ENCODE peak calls at places on chromosomes 12 and 14, in eight cellular contexts. L is AG09319; P is HT1080; M is T-helper 2 cell; O is stimulated activated CD4-positive, alpha-beta T cell treated with anti-CD3 and anti-CD28 coated beads, Interleukin-4, amount 100 ng/mL, for 4 hours; B is SHP77; A is EL; S is neural crest cell. E is an unnamed sample.

GRCh38 chr12:25653487-25654175 is 100.5 kb upstream of the LMNTD1 start:
- DNase-seq in L (no peak), P (peak), M (peak), O (no peak), B (peak), A (no peak), S (no peak), E (no peak)

GRCh38 chr12:7155471-7156034 is 25.4 kb downstream of the CLSTN3 start:
- DNase-seq in L (no peak), P (no peak), M (no peak), O (no peak), B (no peak), A (no peak), S (no peak), E (no peak)

GRCh38 chr12:108310489-108310888 is 28.6 kb downstream of the CMKLR1 start:
- DNase-seq in L (no peak), P (no peak), M (no peak), O (no peak), B (no peak), A (no peak), S (no peak), E (no peak)

GRCh38 chr12:47356129-47356622 is 276.4 kb upstream of the AMIGO2 start:
- DNase-seq in L (no peak), P (no peak), M (peak), O (peak), B (no peak), A (no peak), S (no peak), E (no peak)

GRCh38 chr12:120121766-120122293 is 5.3 kb upstream of the RAB35 start:
- DNase-seq in L (no peak), P (no peak), M (peak), O (no peak), B (no peak), A (no peak), S (no peak), E (no peak)

GRCh38 chr14:54366726-54367707 is 29.8 kb upstream of the CDKN3 start:
- DNase-seq in L (no peak), P (peak), M (peak), O (peak), B (peak), A (peak), S (no peak), E (peak)

GRCh38 chr12:120194534-120195395 is at the start of gene GCN1:
- DNase-seq in L (peak), P (peak), M (peak), O (peak), B (peak), A (peak), S (peak), E (peak)

GRCh38 chr14:22955702-22956575 is 951 bp downstream of the HAUS4 start:
- DNase-seq in L (no peak), P (no peak), M (no peak), O (no peak), B (no peak), A (peak), S (no peak), E (no peak)

GRCh38 chr14:100668352-100668751 is 58.3 kb upstream of the DLK1 start:
- DNase-seq in L (no peak), P (no peak), M (no peak), O (no peak), B (no peak), A (no peak), S (no peak), E (no peak)

GRCh38 chr12:14399871-14400270 is 34.4 kb downstream of the ATF7IP start:
- DNase-seq in L (no peak), P (peak), M (peak), O (no peak), B (no peak), A (peak), S (no peak), E (no peak)

GRCh38 chr14:74257078-74257987 is 18.1 kb downstream of the VSX2 start:
- DNase-seq in L (no peak), P (no peak), M (peak), O (peak), B (peak), A (peak), S (peak), E (no peak)

GRCh38 chr12:108240027-108240785 is 98.9 kb downstream of the CMKLR1 start:
- DNase-seq in L (no peak), P (no peak), M (no peak), O (no peak), B (no peak), A (no peak), S (no peak), E (no peak)

GRCh38 chr12:67705394-67706370 is 57.1 kb downstream of the DYRK2 start:
- DNase-seq in L (peak), P (peak), M (no peak), O (no peak), B (no peak), A (peak), S (no peak), E (peak)

GRCh38 chr14:93994919-93995682 is 2.0 kb upstream of the CCDC197 start:
- DNase-seq in L (no peak), P (peak), M (peak), O (peak), B (peak), A (peak), S (no peak), E (no peak)

GRCh38 chr12:98126637-98127335 is 388.6 kb upstream of the TMPO start:
- DNase-seq in L (no peak), P (no peak), M (no peak), O (no peak), B (peak), A (no peak), S (no peak), E (no peak)

GRCh38 chr12:10354502-10354901 is 35.3 kb downstream of the KLRK1 start:
- DNase-seq in L (no peak), P (peak), M (no peak), O (no peak), B (peak), A (peak), S (no peak), E (no peak)

GRCh38 chr12:126742326-126742725 is 1524.6 kb upstream of the TMEM132C start:
- DNase-seq in L (no peak), P (no peak), M (no peak), O (no peak), B (no peak), A (no peak), S (no peak), E (no peak)

GRCh38 chr14:89340200-89340667 is 76.8 kb downstream of the FOXN3 start:
- DNase-seq in L (peak), P (no peak), M (no peak), O (no peak), B (no peak), A (no peak), S (no peak), E (no peak)

GRCh38 chr14:37819155-37820015 is 224.0 kb downstream of the TTC6 start:
- DNase-seq in L (peak), P (peak), M (no peak), O (no peak), B (no peak), A (peak), S (no peak), E (peak)

GRCh38 chr12:53221203-53222076 is 10.6 kb downstream of the RARG start:
- DNase-seq in L (no peak), P (peak), M (peak), O (peak), B (peak), A (peak), S (peak), E (no peak)

GRCh38 chr12:53299454-53300180 is at the start of gene MYG1:
- DNase-seq in L (peak), P (peak), M (peak), O (peak), B (peak), A (peak), S (peak), E (peak)

GRCh38 chr14:61505815-61506809 is 184.7 kb downstream of the PRKCH start:
- DNase-seq in L (no peak), P (no peak), M (no peak), O (peak), B (no peak), A (peak), S (no peak), E (no peak)

GRCh38 chr12:66014818-66015217 is 115.7 kb downstream of the LLPH start:
- DNase-seq in L (peak), P (no peak), M (no peak), O (no peak), B (no peak), A (peak), S (no peak), E (no peak)

GRCh38 chr12:3214508-3215365 is 137.6 kb downstream of the TSPAN9 start:
- DNase-seq in L (no peak), P (no peak), M (no peak), O (no peak), B (no peak), A (no peak), S (no peak), E (no peak)

GRCh38 chr12:12529783-12530421 is 32.8 kb downstream of the DUSP16 start:
- DNase-seq in L (no peak), P (no peak), M (no peak), O (no peak), B (no peak), A (no peak), S (no peak), E (no peak)

GRCh38 chr14:59463773-59464650 is 1.2 kb downstream of the GPR135 start:
- DNase-seq in L (no peak), P (no peak), M (peak), O (peak), B (peak), A (no peak), S (no peak), E (no peak)

GRCh38 chr14:32508281-32508680 is 179.2 kb downstream of the AKAP6 start:
- DNase-seq in L (no peak), P (no peak), M (no peak), O (no peak), B (no peak), A (peak), S (no peak), E (no peak)

GRCh38 chr14:63178912-63179311 is 25.3 kb upstream of the RHOJ start:
- DNase-seq in L (no peak), P (peak), M (no peak), O (no peak), B (no peak), A (peak), S (no peak), E (no peak)

GRCh38 chr12:59004466-59004865 is 84.2 kb upstream of the LRIG3 start:
- DNase-seq in L (no peak), P (no peak), M (no peak), O (no peak), B (no peak), A (no peak), S (no peak), E (no peak)

GRCh38 chr12:50505386-50505827 is 622 bp downstream of the DIP2B start:
- DNase-seq in L (no peak), P (peak), M (no peak), O (peak), B (peak), A (peak), S (no peak), E (no peak)

GRCh38 chr12:46389130-46389616 is 16.6 kb upstream of the SLC38A2 start:
- DNase-seq in L (peak), P (no peak), M (no peak), O (no peak), B (no peak), A (peak), S (no peak), E (peak)

GRCh38 chr14:32726516-32726915 is 212.2 kb upstream of the NPAS3 start:
- DNase-seq in L (no peak), P (no peak), M (no peak), O (no peak), B (no peak), A (no peak), S (no peak), E (no peak)

GRCh38 chr14:64092338-64092737 is 201.8 kb downstream of the ESR2 start:
- DNase-seq in L (no peak), P (no peak), M (no peak), O (no peak), B (no peak), A (no peak), S (no peak), E (no peak)

GRCh38 chr14:90503582-90503981 is 106.8 kb downstream of the CALM1 start:
- DNase-seq in L (no peak), P (no peak), M (no peak), O (no peak), B (peak), A (no peak), S (no peak), E (no peak)

GRCh38 chr12:131102991-131103609 is 149.4 kb downstream of the ADGRD1 start:
- DNase-seq in L (no peak), P (no peak), M (no peak), O (no peak), B (no peak), A (no peak), S (peak), E (no peak)

GRCh38 chr14:61262082-61262481 is 19.1 kb downstream of the TMEM30B start:
- DNase-seq in L (no peak), P (peak), M (no peak), O (no peak), B (no peak), A (no peak), S (no peak), E (no peak)

GRCh38 chr14:101002738-101003137 is 99.2 kb upstream of the RTL1 start:
- DNase-seq in L (no peak), P (no peak), M (no peak), O (no peak), B (no peak), A (no peak), S (no peak), E (no peak)

GRCh38 chr12:108551556-108551955 is 9.4 kb downstream of the SART3 start:
- DNase-seq in L (peak), P (no peak), M (no peak), O (no peak), B (no peak), A (peak), S (no peak), E (no peak)